ENCODE peak calls at places on chromosomes 3 and 15, in ten cellular contexts. C, R, B, H, W, O, A, G, U and J are unnamed samples.
A peak's percentile ranks its signal among the peaks of the same experiment; 100 is the strongest.

GRCh38 chr3:155070932-155071387 is 9.2 kb upstream of the MME start:
- DNase-seq in C (no peak), R (no peak), B (peak; percentile 83), H (no peak), W (peak; percentile 53), O (peak; percentile 99), A (no peak), G (peak; percentile 71), U (no peak), J (no peak)

GRCh38 chr15:68188647-68189046 is 16.5 kb downstream of the CALML4 start:
- DNase-seq in C (no peak), R (no peak), B (no peak), H (no peak), W (no peak), O (no peak), A (no peak), G (no peak), U (no peak), J (no peak)

GRCh38 chr3:125085166-125085565 is 29.4 kb upstream of the HEG1 start:
- DNase-seq in C (no peak), R (no peak), B (no peak), H (no peak), W (no peak), O (no peak), A (no peak), G (no peak), U (no peak), J (no peak)

GRCh38 chr3:133573629-133574194 is at the start of gene CDV3:
- DNase-seq in C (no peak), R (no peak), B (no peak), H (no peak), W (no peak), O (no peak), A (no peak), G (no peak), U (no peak), J (no peak)

GRCh38 chr3:46632792-46633191 is 20.5 kb downstream of the FAM240A start:
- DNase-seq in C (peak; percentile 88), R (no peak), B (no peak), H (no peak), W (no peak), O (peak; percentile 20), A (no peak), G (no peak), U (no peak), J (no peak)

GRCh38 chr3:58998476-58999117 is 51.2 kb downstream of the CFAP20DC start:
- DNase-seq in C (no peak), R (no peak), B (peak; percentile 93), H (peak; percentile 14), W (peak; percentile 71), O (peak; percentile 96), A (no peak), G (peak; percentile 73), U (no peak), J (peak; percentile 19)

GRCh38 chr15:66730168-66731014 is 28.4 kb downstream of the SMAD6 start:
- DNase-seq in C (no peak), R (no peak), B (peak; percentile 70), H (no peak), W (no peak), O (peak; percentile 45), A (no peak), G (no peak), U (no peak), J (no peak)

GRCh38 chr3:144463916-144464315 is 492.3 kb downstream of the DIPK2A start:
- DNase-seq in C (no peak), R (no peak), B (no peak), H (no peak), W (no peak), O (peak; percentile 1), A (no peak), G (no peak), U (no peak), J (peak; percentile 4)

GRCh38 chr3:4845882-4846281 is 133.4 kb upstream of the BHLHE40 start:
- DNase-seq in C (no peak), R (no peak), B (no peak), H (peak; percentile 87), W (no peak), O (no peak), A (no peak), G (no peak), U (no peak), J (no peak)

GRCh38 chr3:32703491-32703968 is 18.5 kb downstream of the CNOT10 start:
- DNase-seq in C (no peak), R (no peak), B (no peak), H (no peak), W (no peak), O (no peak), A (no peak), G (no peak), U (no peak), J (no peak)

GRCh38 chr3:20185364-20185732 is 658 bp downstream of the SGO1 start:
- DNase-seq in C (no peak), R (no peak), B (peak; percentile 26), H (peak; percentile 51), W (no peak), O (peak; percentile 10), A (no peak), G (no peak), U (no peak), J (peak; percentile 31)

GRCh38 chr3:47542614-47543173 is 29.2 kb upstream of the ELP6 start:
- DNase-seq in C (no peak), R (no peak), B (no peak), H (no peak), W (no peak), O (peak; percentile 6), A (no peak), G (no peak), U (no peak), J (no peak)

GRCh38 chr3:107525101-107525953 is 2.6 kb downstream of the BBX start:
- DNase-seq in C (peak; percentile 52), R (peak; percentile 47), B (peak; percentile 54), H (peak; percentile 25), W (no peak), O (peak; percentile 29), A (no peak), G (peak; percentile 11), U (peak; percentile 32), J (peak; percentile 29)

GRCh38 chr3:66469220-66469640 is 31.6 kb downstream of the LRIG1 start:
- DNase-seq in C (no peak), R (no peak), B (no peak), H (peak; percentile 86), W (no peak), O (no peak), A (no peak), G (no peak), U (no peak), J (no peak)

GRCh38 chr3:102158080-102158756 is 276.6 kb upstream of the ZPLD1 start:
- DNase-seq in C (no peak), R (no peak), B (peak; percentile 21), H (no peak), W (no peak), O (peak; percentile 34), A (no peak), G (no peak), U (no peak), J (peak; percentile 8)

GRCh38 chr3:132573657-132574260 is 23.3 kb upstream of the ACKR4 start:
- DNase-seq in C (no peak), R (no peak), B (no peak), H (no peak), W (no peak), O (no peak), A (no peak), G (no peak), U (no peak), J (no peak)

GRCh38 chr3:184773341-184774186 is 38.4 kb upstream of the VPS8 start:
- DNase-seq in C (no peak), R (no peak), B (no peak), H (no peak), W (no peak), O (no peak), A (no peak), G (no peak), U (no peak), J (no peak)

GRCh38 chr3:141360888-141361598 is 7.3 kb upstream of the ZBTB38 start:
- DNase-seq in C (no peak), R (no peak), B (peak; percentile 98), H (peak; percentile 86), W (peak; percentile 65), O (peak; percentile 86), A (no peak), G (peak; percentile 62), U (no peak), J (peak; percentile 95)

GRCh38 chr15:45112592-45113379 is 1.2 kb downstream of the DUOX2 start:
- DNase-seq in C (no peak), R (no peak), B (no peak), H (no peak), W (no peak), O (no peak), A (peak; percentile 63), G (no peak), U (no peak), J (peak; percentile 35)

GRCh38 chr3:55434789-55435188 is 52.3 kb downstream of the WNT5A start:
- DNase-seq in C (no peak), R (peak; percentile 55), B (peak; percentile 40), H (peak; percentile 64), W (peak; percentile 2), O (peak; percentile 52), A (no peak), G (no peak), U (no peak), J (peak; percentile 49)

GRCh38 chr3:176867681-176868663 is 329.3 kb downstream of the TBL1XR1 start:
- DNase-seq in C (no peak), R (peak; percentile 52), B (peak; percentile 29), H (peak; percentile 46), W (no peak), O (peak; percentile 34), A (no peak), G (no peak), U (peak; percentile 61), J (peak; percentile 99)

GRCh38 chr3:139689122-139689521 is 11.3 kb upstream of the NMNAT3 start:
- DNase-seq in C (no peak), R (no peak), B (no peak), H (no peak), W (no peak), O (no peak), A (no peak), G (no peak), U (no peak), J (peak; percentile 35)

GRCh38 chr3:53238051-53238850 is 17.6 kb downstream of the TKT start:
- DNase-seq in C (peak; percentile 72), R (no peak), B (peak; percentile 97), H (no peak), W (no peak), O (peak; percentile 91), A (no peak), G (peak; percentile 84), U (peak; percentile 69), J (peak; percentile 74)

GRCh38 chr3:44721231-44722102 is 8.0 kb upstream of the ZNF501 start:
- DNase-seq in C (no peak), R (no peak), B (no peak), H (no peak), W (no peak), O (no peak), A (no peak), G (no peak), U (no peak), J (peak; percentile 4)